ENCODE peak calls at places on chromosomes 2 and 18, in five cellular contexts. M is progenitor cell of endocrine pancreas, I is fibroblast of gingiva, S is uterus, K is NCI-H2081. U is an unnamed sample.

GRCh38 chr2:150878347-150878746 is 383.3 kb downstream of the RBM43 start:
- DNase-seq in M (no peak), I (peak), S (no peak), K (no peak), U (peak)

GRCh38 chr18:50880108-50880465 is 1.2 kb downstream of the ME2 start:
- DNase-seq in M (no peak), I (no peak), S (no peak), K (no peak), U (no peak)

GRCh38 chr2:47269316-47270232 is 114.5 kb upstream of the STPG4 start:
- DNase-seq in M (no peak), I (peak), S (peak), K (no peak), U (peak)

GRCh38 chr2:69644506-69644979 is 1.0 kb upstream of the AAK1 start:
- DNase-seq in M (no peak), I (no peak), S (no peak), K (no peak), U (no peak)

GRCh38 chr2:71742953-71743601 is 289.7 kb downstream of the DYSF start:
- DNase-seq in M (no peak), I (peak), S (peak), K (no peak), U (peak)

GRCh38 chr2:127137741-127138140 is 30.8 kb upstream of the BIN1 start:
- DNase-seq in M (no peak), I (no peak), S (no peak), K (no peak), U (no peak)

GRCh38 chr2:34241905-34242740 is 643.0 kb upstream of the FAM98A start:
- DNase-seq in M (no peak), I (no peak), S (no peak), K (no peak), U (no peak)

GRCh38 chr18:5630057-5630765 is 86.4 kb upstream of the EPB41L3 start:
- DNase-seq in M (peak), I (no peak), S (peak), K (peak), U (peak)

GRCh38 chr2:105376789-105377231 is 22.0 kb downstream of the FHL2 start:
- DNase-seq in M (no peak), I (peak), S (no peak), K (no peak), U (no peak)

U was measured in adrenal gland.